ENCODE peak calls at places on chromosomes 16 and 17, in eight cellular contexts. W, C, A, U, I, H, Z and L are unnamed samples.

GRCh38 chr16:85329059-85329812 is 217.0 kb upstream of the CIBAR2 start:
- DNase-seq in W (no peak), I (no peak), C (no peak), A (no peak), U (no peak), Z (no peak), H (no peak), L (peak)

GRCh38 chr17:50865060-50865867 is 890 bp downstream of the TOB1 start:
- DNase-seq in C (peak), A (peak), Z (peak), I (no peak), H (peak), U (peak), W (peak), L (peak)

GRCh38 chr16:81652798-81653505 is 126.1 kb upstream of the PLCG2 start:
- DNase-seq in H (no peak), W (no peak), Z (no peak), C (no peak), U (no peak), A (no peak), I (no peak), L (no peak)

GRCh38 chr17:68570531-68570930 is 30.6 kb downstream of the FAM20A start:
- DNase-seq in C (no peak), W (no peak), H (no peak), U (no peak), Z (no peak), A (no peak), I (no peak), L (no peak)

GRCh38 chr17:44348234-44348987 is 3.3 kb downstream of the GRN start:
- DNase-seq in Z (no peak), W (peak), H (peak), C (peak), I (no peak), A (no peak), U (peak), L (peak)

GRCh38 chr16:86578499-86579267 is at the start of gene FOXL1:
- DNase-seq in I (no peak), Z (peak), C (no peak), H (peak), A (no peak), U (no peak), W (no peak), L (no peak)

GRCh38 chr17:52276609-52277008 is 118.1 kb upstream of the CA10 start:
- DNase-seq in U (no peak), I (no peak), Z (no peak), C (no peak), W (no peak), H (no peak), A (no peak), L (no peak)

GRCh38 chr16:88866151-88866920 is at the start of gene PABPN1L:
- DNase-seq in U (no peak), I (no peak), H (no peak), W (no peak), Z (no peak), C (no peak), A (no peak), L (peak)

GRCh38 chr16:17358846-17359245 is 111.9 kb downstream of the XYLT1 start:
- DNase-seq in A (no peak), C (no peak), Z (no peak), U (no peak), H (no peak), I (no peak), W (no peak), L (no peak)

GRCh38 chr17:34347063-34347462 is 9.2 kb upstream of the CCL13 start:
- DNase-seq in W (no peak), I (no peak), Z (no peak), H (no peak), C (no peak), U (no peak), A (no peak), L (no peak)

GRCh38 chr17:41687828-41688640 is 651 bp upstream of the EIF1 start:
- DNase-seq in I (peak), W (peak), U (no peak), Z (peak), C (peak), A (peak), H (peak), L (peak)

GRCh38 chr17:22171631-22172030 is 479.3 kb downstream of the KCNJ18 start:
- DNase-seq in H (no peak), W (no peak), Z (no peak), C (no peak), I (no peak), U (no peak), A (no peak), L (no peak)

GRCh38 chr17:66810951-66811682 is 23.8 kb upstream of the CACNG5 start:
- DNase-seq in I (no peak), W (no peak), Z (no peak), U (no peak), C (no peak), A (no peak), H (no peak), L (no peak)

GRCh38 chr17:77443743-77444260 is 303.0 kb downstream of the SEC14L1 start:
- DNase-seq in C (no peak), U (no peak), W (no peak), I (no peak), H (no peak), A (no peak), Z (no peak), L (no peak)

GRCh38 chr16:87174061-87174460 is 143.1 kb downstream of the C16orf95 start:
- DNase-seq in U (no peak), C (no peak), H (no peak), I (no peak), W (no peak), A (no peak), Z (no peak), L (no peak)

GRCh38 chr16:56311208-56312027 is 113.9 kb downstream of the AMFR start:
- DNase-seq in I (no peak), U (no peak), W (no peak), H (no peak), Z (no peak), C (no peak), A (no peak), L (peak)